ENCODE peak calls at places on chromosome 10, in nine cellular contexts. D is stimulated activated CD4-positive, alpha-beta T cell treated with anti-CD3 and anti-CD28 coated beads, Interleukin-1b, Interleukin-23, amount 100 ng/mL, for 24 hours; I is CD8-positive, alpha-beta T cell; A is tibial nerve; M is mammary epithelial cell; X is activated T-cell treated with anti-CD3 and anti-CD28 coated beads for 48 hours; P is HCT116; N is stimulated activated CD8-positive, alpha-beta memory T cell treated with anti-CD3 and anti-CD28 coated beads, Interleukin-2, amount 100 ng/mL, for 1 hour; J is PC-9. U is an unnamed sample.

GRCh38 chr10:77444041-77444440 is 193.6 kb downstream of the KCNMA1 start:
- DNase-seq in D (no peak), J (no peak), I (no peak), P (no peak), M (no peak), N (no peak), A (no peak), X (no peak), U (no peak)

GRCh38 chr10:124242365-124242764 is 149.0 kb upstream of the CHST15 start:
- DNase-seq in P (no peak), X (no peak), I (no peak), D (no peak), A (no peak), J (no peak), M (no peak), N (no peak), U (no peak)

GRCh38 chr10:2011106-2011716 is 273.9 kb upstream of the ADARB2 start:
- DNase-seq in J (no peak), N (no peak), M (no peak), I (no peak), X (no peak), P (no peak), D (no peak), A (no peak), U (no peak)

GRCh38 chr10:102988404-102989314 is 70.6 kb downstream of the CNNM2 start:
- DNase-seq in N (no peak), A (no peak), M (no peak), I (no peak), J (peak), D (no peak), X (no peak), P (no peak), U (no peak)

GRCh38 chr10:76550806-76551205 is 1086.8 kb downstream of the KCNMA1 start:
- DNase-seq in J (no peak), D (no peak), M (no peak), I (no peak), P (no peak), A (no peak), N (no peak), X (no peak), U (no peak)

GRCh38 chr10:6256439-6256838 is 53.7 kb downstream of the PFKFB3 start:
- DNase-seq in I (no peak), N (no peak), D (no peak), A (no peak), X (no peak), J (no peak), P (no peak), M (no peak), U (no peak)

GRCh38 chr10:17147884-17148494 is 18.4 kb upstream of the CUBN start:
- DNase-seq in X (no peak), J (no peak), N (no peak), M (no peak), P (no peak), D (no peak), A (no peak), I (no peak), U (no peak)

GRCh38 chr10:71351628-71352319 is 32.7 kb downstream of the SLC29A3 start:
- DNase-seq in D (no peak), M (no peak), N (no peak), I (no peak), J (no peak), P (no peak), A (peak), X (no peak), U (no peak)

GRCh38 chr10:95329296-95329695 is 38.5 kb upstream of the PDLIM1 start:
- DNase-seq in X (no peak), D (no peak), J (no peak), M (no peak), I (no peak), N (no peak), A (no peak), P (no peak), U (no peak)

GRCh38 chr10:62348029-62348428 is 26.1 kb upstream of the ZNF365 start:
- DNase-seq in J (no peak), D (no peak), A (no peak), M (peak), P (no peak), I (no peak), X (no peak), N (no peak), U (no peak)

GRCh38 chr10:97532935-97533671 is 34.4 kb downstream of the UBTD1 start:
- DNase-seq in N (no peak), P (no peak), I (no peak), A (no peak), J (no peak), D (no peak), M (no peak), X (no peak), U (no peak)

GRCh38 chr10:96249264-96249663 is 22.1 kb downstream of the BLNK start:
- DNase-seq in A (no peak), D (no peak), X (no peak), N (no peak), I (no peak), M (no peak), J (no peak), P (no peak), U (no peak)

GRCh38 chr10:97234403-97234802 is 48.6 kb upstream of the SLIT1 start:
- DNase-seq in J (no peak), P (peak), D (no peak), A (peak), N (no peak), M (peak), I (no peak), X (no peak), U (peak)

GRCh38 chr10:23469596-23470237 is 30.8 kb downstream of the OTUD1 start:
- DNase-seq in D (no peak), M (no peak), J (no peak), N (no peak), I (no peak), X (no peak), A (no peak), P (no peak), U (no peak)

GRCh38 chr10:27620425-27621397 is 116.6 kb downstream of the RAB18 start:
- DNase-seq in I (no peak), D (no peak), X (no peak), J (no peak), N (no peak), M (peak), P (no peak), A (peak), U (no peak)

GRCh38 chr10:70575486-70575873 is 27.1 kb downstream of the PRF1 start:
- DNase-seq in A (no peak), N (no peak), M (peak), X (no peak), P (no peak), J (no peak), I (no peak), D (no peak), U (no peak)

GRCh38 chr10:70925377-70926214 is 37.2 kb upstream of the PCBD1 start:
- DNase-seq in P (no peak), D (peak), J (peak), X (peak), I (peak), A (peak), M (no peak), N (peak), U (peak)

GRCh38 chr10:44402465-44403205 is 17.7 kb upstream of the CXCL12 start:
- DNase-seq in I (no peak), M (no peak), P (no peak), D (no peak), A (no peak), J (no peak), N (no peak), X (no peak), U (no peak)

GRCh38 chr10:24463683-24464426 is 254.9 kb downstream of the KIAA1217 start:
- DNase-seq in A (no peak), D (no peak), P (no peak), X (no peak), N (no peak), M (peak), J (peak), I (no peak), U (peak)

GRCh38 chr10:4102802-4103344 is 317.9 kb upstream of the KLF6 start:
- DNase-seq in J (no peak), X (no peak), N (no peak), M (peak), I (no peak), P (no peak), A (no peak), D (no peak), U (no peak)

GRCh38 chr10:121437596-121437995 is 160.6 kb downstream of the FGFR2 start:
- DNase-seq in D (no peak), J (no peak), P (no peak), A (no peak), M (no peak), I (no peak), X (no peak), N (no peak), U (no peak)

GRCh38 chr10:18157909-18158308 is 17.7 kb downstream of the CACNB2 start:
- DNase-seq in N (no peak), M (peak), D (no peak), J (no peak), I (no peak), A (no peak), P (no peak), X (no peak), U (no peak)

GRCh38 chr10:119301397-119301796 is 94.0 kb downstream of the GRK5 start:
- DNase-seq in I (peak), P (no peak), X (peak), D (peak), A (no peak), M (no peak), N (peak), J (no peak), U (no peak)

GRCh38 chr10:44854693-44855350 is 56.3 kb upstream of the TMEM72 start:
- DNase-seq in A (no peak), P (no peak), D (no peak), J (no peak), X (no peak), I (no peak), M (no peak), N (no peak), U (no peak)

GRCh38 chr10:86355571-86356038 is 11.0 kb downstream of the GRID1 start:
- DNase-seq in D (no peak), A (peak), P (no peak), N (no peak), I (no peak), J (no peak), X (no peak), M (no peak), U (no peak)

GRCh38 chr10:14507156-14507555 is 176.4 kb upstream of the FRMD4A start:
- DNase-seq in N (no peak), P (no peak), X (no peak), A (no peak), J (no peak), D (no peak), I (peak), M (no peak), U (no peak)

GRCh38 chr10:110456046-110456445 is 41.7 kb upstream of the DUSP5 start:
- DNase-seq in A (no peak), D (no peak), J (peak), N (no peak), I (no peak), P (no peak), M (peak), X (no peak), U (no peak)

GRCh38 chr10:121288864-121289659 is 309.2 kb downstream of the FGFR2 start:
- DNase-seq in I (no peak), J (no peak), N (no peak), D (no peak), A (no peak), M (no peak), P (no peak), X (no peak), U (no peak)

U was measured in Calu3.